ENCODE peak calls at places on chromosomes 12 and 14, in six cellular contexts. Q is HepG2, K is GM12878, B is HCT116, U is H1, S is K562. X is an unnamed sample. For H3K9me3, the result is how much of the 10 kb centered on the place peaks cover.

GRCh38 chr14:73718742-73719251 is 4.6 kb upstream of the PNMA1 start:
- DNase-seq in U (no peak), Q (no peak), B (no peak), K (no peak), S (no peak), X (no peak)

GRCh38 chr12:120048258-120048657 is 59.2 kb downstream of the BICDL1 start:
- DNase-seq in Q (no peak), B (no peak), K (no peak), U (no peak), S (no peak), X (no peak)

GRCh38 chr12:105740337-105740736 is 398.4 kb downstream of the NUAK1 start:
- DNase-seq in U (no peak), B (no peak), K (no peak), Q (no peak), S (no peak), X (peak)

GRCh38 chr14:55107766-55108554 is 21.1 kb upstream of the LGALS3 start:
- DNase-seq in K (no peak), B (peak), Q (peak), U (no peak), S (peak), X (no peak)

GRCh38 chr12:77343291-77343690 is 277.9 kb upstream of the E2F7 start:
- DNase-seq in S (no peak), B (no peak), K (no peak), U (no peak), Q (no peak), X (no peak)

GRCh38 chr14:34782031-34782430 is 67.6 kb upstream of the CFL2 start:
- DNase-seq in B (no peak), U (no peak), Q (no peak), K (no peak), S (no peak), X (no peak)

GRCh38 chr14:72892879-72893635 is 844 bp downstream of the DPF3 start:
- DNase-seq in S (peak), Q (no peak), K (no peak), B (no peak), U (no peak), X (no peak)

GRCh38 chr14:55698051-55698450 is 118.0 kb downstream of the KTN1 start:
- DNase-seq in K (no peak), U (no peak), Q (no peak), B (no peak), S (no peak), X (no peak)

GRCh38 chr14:92945959-92946846 is 23.3 kb downstream of the CHGA start:
- DNase-seq in U (no peak), K (no peak), Q (no peak), S (no peak), B (peak), X (no peak)

GRCh38 chr14:41154143-41154807 is 452.4 kb upstream of the LRFN5 start:
- DNase-seq in S (no peak), K (no peak), U (no peak), Q (no peak), B (no peak), X (no peak)

GRCh38 chr12:60724475-60724874 is 1128.6 kb downstream of the SLC16A7 start:
- DNase-seq in S (no peak), Q (no peak), K (no peak), B (no peak), U (no peak), X (no peak)

GRCh38 chr12:47903927-47904646 is 707 bp downstream of the VDR start:
- DNase-seq in U (no peak), B (peak), Q (no peak), S (peak), K (no peak), X (no peak)

GRCh38 chr12:111405149-111405855 is 421 bp upstream of the SH2B3 start:
- DNase-seq in U (peak), Q (peak), K (peak), B (peak), S (peak), X (peak)

GRCh38 chr12:107488666-107489065 is 196.9 kb upstream of the PWP1 start:
- DNase-seq in Q (no peak), U (no peak), S (no peak), K (no peak), B (no peak), X (no peak)

GRCh38 chr12:124613151-124613585 is 45.8 kb upstream of the NCOR2 start:
- DNase-seq in U (no peak), S (no peak), B (no peak), Q (no peak), K (no peak), X (no peak)

GRCh38 chr12:123389560-123390351 is 5.8 kb downstream of the KMT5A start:
- DNase-seq in U (no peak), B (no peak), Q (peak), K (no peak), S (peak), X (no peak)

GRCh38 chr12:87952850-87953249 is 76.4 kb downstream of the C12orf50 start:
- DNase-seq in S (no peak), K (no peak), B (no peak), U (no peak), Q (no peak), X (no peak)

GRCh38 chr12:112992541-112993398 is 14.5 kb downstream of the OAS2 start:
- DNase-seq in Q (peak), B (peak), S (peak), U (peak), K (no peak), X (peak)

GRCh38 chr12:51740536-51740935 is 108.0 kb downstream of the FIGNL2 start:
- DNase-seq in B (no peak), U (no peak), Q (no peak), S (no peak), K (no peak), X (no peak)

GRCh38 chr14:68682166-68683103 is 110.4 kb downstream of the ZFP36L1 start:
- DNase-seq in S (peak), U (no peak), Q (peak), K (peak), B (no peak), X (no peak)

GRCh38 chr14:90820958-90821357 is 4.7 kb upstream of the TTC7B start:
- DNase-seq in U (no peak), B (no peak), S (no peak), K (no peak), Q (no peak), X (no peak)

GRCh38 chr14:51285102-51285501 is 45.1 kb downstream of the TMX1 start:
- DNase-seq in U (no peak), S (no peak), B (no peak), K (peak), Q (no peak), X (no peak)

GRCh38 chr14:57390037-57390805 is at the start of gene NAA30:
- DNase-seq in Q (peak), S (peak), K (peak), U (peak), B (peak), X (peak)

GRCh38 chr12:26406813-26407212 is 211.4 kb downstream of the SSPN start:
- DNase-seq in K (no peak), Q (no peak), B (no peak), U (no peak), S (no peak), X (no peak)

GRCh38 chr12:116539905-116540482 is 19.2 kb upstream of the MAP1LC3B2 start:
- DNase-seq in U (no peak), B (no peak), S (no peak), Q (no peak), K (no peak), X (peak)

GRCh38 chr14:72543325-72543724 is 350.6 kb downstream of the DPF3 start:
- DNase-seq in U (no peak), K (no peak), B (no peak), Q (no peak), S (no peak), X (no peak)

GRCh38 chr14:54814076-54814475 is 88.5 kb downstream of the GCH1 start:
- DNase-seq in U (no peak), B (no peak), Q (no peak), S (peak), K (no peak), X (no peak)

GRCh38 chr14:55272922-55273321 is 1.7 kb downstream of the FBXO34 start:
- DNase-seq in U (no peak), B (no peak), K (no peak), Q (no peak), S (no peak), X (no peak)

GRCh38 chr12:118034429-118035193 is 18.1 kb downstream of the RFC5 start:
- DNase-seq in K (no peak), S (no peak), Q (peak), U (no peak), B (no peak), X (no peak)

GRCh38 chr12:121085113-121085841 is 46.2 kb upstream of the OASL start:
- DNase-seq in S (no peak), Q (no peak), B (no peak), U (no peak), K (no peak), X (no peak)

GRCh38 chr12:27682534-27682933 is 13.7 kb upstream of the REP15 start:
- DNase-seq in S (no peak), Q (no peak), K (no peak), B (no peak), U (no peak), X (no peak)

GRCh38 chr14:92969470-92970232 is 46.7 kb downstream of the CHGA start:
- DNase-seq in S (no peak), Q (no peak), U (no peak), B (no peak), K (no peak), X (no peak)

GRCh38 chr14:55840821-55841220 is 260.8 kb downstream of the KTN1 start:
- DNase-seq in U (no peak), S (no peak), K (no peak), Q (peak), B (no peak), X (no peak)

GRCh38 chr14:104184911-104185499 is 46.6 kb downstream of the KIF26A start:
- DNase-seq in Q (no peak), K (no peak), B (no peak), S (peak), U (no peak), X (no peak)

GRCh38 chr14:89899917-89900680 is 54.4 kb downstream of the EFCAB11 start:
- DNase-seq in S (peak), K (no peak), U (no peak), Q (peak), B (peak), X (no peak)

GRCh38 chr14:65287264-65288131 is 125.0 kb upstream of the FUT8 start:
- DNase-seq in B (no peak), K (no peak), U (no peak), Q (no peak), S (no peak), X (no peak)

GRCh38 chr14:52076334-52076733 is 7.5 kb upstream of the NID2 start:
- DNase-seq in Q (no peak), S (no peak), U (no peak), K (no peak), B (no peak), X (no peak)

GRCh38 chr12:83378186-83378727 is 691.6 kb downstream of the TMTC2 start:
- DNase-seq in B (no peak), U (no peak), Q (no peak), S (no peak), K (no peak), X (no peak)

DNA sequence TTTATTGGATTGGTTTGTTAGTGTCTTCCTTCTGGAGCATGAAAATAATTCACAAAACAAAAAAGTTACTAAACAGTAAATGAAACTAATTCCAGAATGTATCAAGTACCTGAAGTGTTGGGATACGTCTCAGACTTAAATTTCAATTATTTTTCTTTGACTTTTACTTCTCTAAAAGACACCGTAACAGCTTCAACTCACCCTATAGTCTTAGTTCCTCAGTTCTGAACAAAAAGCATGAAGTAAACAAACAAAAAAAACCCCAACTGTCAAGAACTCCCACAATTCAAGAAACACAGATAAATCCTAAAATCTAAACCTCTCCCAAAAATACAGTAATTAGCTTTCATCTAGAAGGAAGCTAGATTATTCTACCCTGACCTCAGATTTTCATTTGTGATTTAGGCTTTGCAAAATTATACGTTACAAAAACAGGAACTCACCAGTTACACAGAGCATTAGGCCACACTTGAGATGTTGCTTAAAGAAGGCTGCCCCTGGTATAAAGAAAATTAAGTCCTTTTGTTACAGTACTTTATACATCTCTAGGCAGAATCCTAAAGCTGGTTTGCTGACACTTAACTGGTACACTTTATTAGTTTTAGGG is 10.2 kb downstream of the HEATR5A start:
- DNase-seq in U (no peak), K (no peak), Q (no peak), S (no peak), B (no peak), X (no peak)
- TF ChIP-seq ZNF274 in U (no peak), K (no peak), Q (no peak), S (no peak), B (no peak), X (no peak)

GRCh38 chr12:62294378-62294777 is 34.2 kb downstream of the USP15 start:
- DNase-seq in K (no peak), B (no peak), S (no peak), U (no peak), Q (no peak), X (no peak)

GRCh38 chr12:62288328-62288727 is 28.1 kb downstream of the USP15 start:
- DNase-seq in S (no peak), K (no peak), Q (no peak), B (no peak), U (no peak), X (no peak)

GRCh38 chr12:62292761-62293446 is 32.7 kb downstream of the USP15 start:
- DNase-seq in K (no peak), S (no peak), U (no peak), B (no peak), Q (no peak), X (no peak)

GRCh38 chr12:62291888-62292760 is 31.9 kb downstream of the USP15 start:
- DNase-seq in U (no peak), S (no peak), B (no peak), Q (peak), K (no peak), X (no peak)

GRCh38 chr12:62290804-62291203 is 30.6 kb downstream of the USP15 start:
- DNase-seq in K (no peak), B (no peak), S (no peak), Q (no peak), U (no peak), X (no peak)
- H3K9me3 ChIP-seq in K (under half), B (under half), S (under half), Q (under half), U (under half), X (under half)

GRCh38 chr14:85190251-85190650 is 339.7 kb upstream of the FLRT2 start:
- DNase-seq in S (no peak), Q (no peak), B (no peak), K (no peak), U (no peak), X (no peak)

GRCh38 chr14:85187521-85187920 is 342.4 kb upstream of the FLRT2 start:
- DNase-seq in U (no peak), K (no peak), S (no peak), Q (no peak), B (no peak), X (no peak)

GRCh38 chr14:85191986-85192385 is 338.0 kb upstream of the FLRT2 start:
- DNase-seq in K (no peak), U (no peak), B (no peak), Q (no peak), S (no peak), X (no peak)

GRCh38 chr14:85188836-85189235 is 341.1 kb upstream of the FLRT2 start:
- DNase-seq in U (no peak), Q (no peak), K (no peak), B (no peak), S (no peak), X (no peak)
- H3K9ac ChIP-seq in U (no peak), Q (no peak), K (no peak), B (no peak), S (no peak), X (no peak)

GRCh38 chr14:45906257-45906656 is 653.3 kb upstream of the MIS18BP1 start:
- DNase-seq in B (no peak), U (no peak), S (no peak), Q (no peak), K (peak), X (no peak)

GRCh38 chr14:45905672-45906071 is 652.7 kb upstream of the MIS18BP1 start:
- DNase-seq in K (no peak), B (no peak), S (no peak), U (no peak), Q (no peak), X (no peak)

GRCh38 chr14:45904313-45904712 is 651.3 kb upstream of the MIS18BP1 start:
- DNase-seq in Q (no peak), K (no peak), U (no peak), B (no peak), S (no peak), X (no peak)

GRCh38 chr14:45907782-45908181 is 654.8 kb upstream of the MIS18BP1 start:
- DNase-seq in S (no peak), Q (no peak), K (no peak), U (no peak), B (no peak), X (no peak)

DNA sequence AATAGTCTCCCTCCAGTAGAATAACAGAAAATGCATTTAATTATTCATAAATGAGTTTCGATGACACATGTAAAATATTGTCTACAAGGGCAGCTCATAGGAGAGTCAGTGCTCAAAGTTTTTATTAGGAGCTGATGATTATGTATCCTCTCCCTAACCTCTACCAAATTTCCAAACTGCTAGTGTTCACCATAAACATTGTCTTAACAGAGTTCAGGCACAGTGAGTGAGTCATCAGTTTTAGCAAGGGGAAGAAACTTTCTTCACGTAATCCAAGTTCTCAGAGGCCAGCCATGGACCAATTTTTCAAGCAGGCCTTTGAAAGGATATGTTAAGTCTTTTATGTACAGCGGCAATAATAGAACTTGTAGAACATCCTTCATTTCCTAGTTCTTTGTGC is 649.2 kb upstream of the MIS18BP1 start:
- DNase-seq in K (no peak), U (no peak), Q (no peak), S (no peak), B (no peak), X (no peak)
- TF ChIP-seq ZNF274 in K (no peak), U (no peak), Q (no peak), S (no peak), B (no peak), X (no peak)

GRCh38 chr12:28908646-28909045 is 240.4 kb upstream of the FAR2 start:
- DNase-seq in B (no peak), Q (no peak), U (no peak), S (no peak), K (no peak), X (no peak)

GRCh38 chr12:28905220-28905940 is 243.7 kb upstream of the FAR2 start:
- DNase-seq in U (no peak), S (no peak), K (no peak), Q (no peak), B (no peak), X (no peak)

DNA sequence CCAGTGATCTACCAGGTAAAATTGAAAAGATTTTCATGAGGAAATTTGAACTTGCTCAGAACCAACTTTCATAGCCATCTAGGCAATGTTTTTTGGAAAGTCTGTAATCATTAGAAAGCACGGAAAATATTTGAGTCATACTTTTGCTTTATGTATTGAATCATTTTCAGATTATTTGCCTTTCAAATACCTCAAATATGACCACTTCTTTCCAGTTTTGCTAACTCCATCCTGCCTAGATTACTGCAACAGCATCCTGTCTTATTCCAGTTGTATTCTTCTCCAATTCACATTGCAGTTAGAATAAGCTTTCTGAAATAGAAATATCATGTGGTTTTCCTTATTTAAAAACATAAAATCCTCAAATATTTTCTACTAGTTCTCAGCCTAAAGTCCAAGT is 239.8 kb upstream of the FAR2 start:
- DNase-seq in U (no peak), S (no peak), K (no peak), Q (no peak), B (no peak), X (no peak)
- H3K9me3 ChIP-seq in U (under half), S (under half), K (under half), Q (half or more), B (under half), X (under half)

GRCh38 chr14:24429395-24430142 is at the start of the genes CBLN3 and KHNYN:
- DNase-seq in K (no peak), B (peak), U (no peak), Q (peak), S (peak), X (peak)

GRCh38 chr14:24430143-24430681 is 458 bp downstream of the KHNYN start:
- DNase-seq in B (no peak), S (peak), K (no peak), Q (peak), U (no peak), X (peak)

GRCh38 chr14:24426912-24427536 is 2.4 kb downstream of the CBLN3 start:
- DNase-seq in U (no peak), Q (peak), S (no peak), K (no peak), B (no peak), X (no peak)

GRCh38 chr14:24427537-24428508 is 1.6 kb downstream of the CBLN3 start:
- DNase-seq in U (no peak), S (no peak), K (no peak), B (no peak), Q (peak), X (no peak)

GRCh38 chr14:24428628-24429394 is 657 bp downstream of the CBLN3 start:
- DNase-seq in B (no peak), S (no peak), U (no peak), K (no peak), Q (no peak), X (no peak)
- H3K9ac ChIP-seq in B (peak), S (peak), U (no peak), K (peak), Q (peak), X (peak)

DNA sequence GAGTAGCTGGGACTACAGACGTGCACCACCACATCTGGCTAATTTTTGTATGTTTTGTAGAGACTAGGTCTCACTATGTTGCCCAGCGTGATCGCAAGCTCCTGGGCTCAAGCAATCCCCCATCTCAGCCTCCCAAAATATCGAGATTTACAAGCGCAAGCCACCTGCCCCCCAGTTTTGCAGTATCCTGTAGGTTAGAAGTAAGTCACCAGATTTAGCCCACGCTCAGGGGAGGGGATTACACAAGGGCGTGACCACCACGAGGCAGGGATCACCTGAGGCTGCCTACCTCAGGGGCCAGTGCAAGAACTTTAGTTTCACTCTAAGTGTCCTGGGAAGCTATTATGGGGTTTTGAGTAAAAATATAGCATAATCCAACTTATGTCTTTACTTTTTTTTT is 39.2 kb upstream of the PLEKHG6 start:
- DNase-seq in U (no peak), S (no peak), Q (no peak), B (no peak), K (no peak), X (no peak)
- TF ChIP-seq ZNF274 in U (no peak), S (no peak), Q (no peak), B (no peak), K (no peak), X (no peak)